ENCODE peak calls at places on chromosomes 4 and X, in ten cellular contexts. U, A, Y, K, I, R, W, O, B and Z are unnamed samples.

GRCh38 chr4:958314-958665 is 15.1 kb downstream of the DGKQ start:
- ATAC-seq in U (no peak), A (no peak), Y (no peak), K (no peak), I (no peak), R (no peak), W (no peak), O (no peak), B (no peak), Z (no peak)

GRCh38 chr4:146333187-146333894 is 119.0 kb downstream of the REELD1 start:
- ATAC-seq in U (no peak), A (no peak), Y (peak; percentile 95), K (peak; percentile 76), I (peak; percentile 61), R (no peak), W (peak; percentile 27), O (no peak), B (peak; percentile 85), Z (peak; percentile 83)

GRCh38 chrX:155071694-155072215 is 447 bp downstream of the BRCC3 start:
- ATAC-seq in U (peak; percentile 42), A (no peak), Y (no peak), K (peak; percentile 3), I (no peak), R (peak; percentile 26), W (peak; percentile 2), O (peak; percentile 1), B (no peak), Z (no peak)

GRCh38 chrX:126799059-126799458 is 20.5 kb upstream of the PRR32 start:
- ATAC-seq in U (no peak), A (no peak), Y (no peak), K (peak; percentile 93), I (no peak), R (no peak), W (no peak), O (no peak), B (no peak), Z (no peak)

GRCh38 chrX:2545144-2545543 is 44.4 kb upstream of the DHRSX start:
- ATAC-seq in U (no peak), A (no peak), Y (no peak), K (no peak), I (no peak), R (no peak), W (peak; percentile 56), O (no peak), B (no peak), Z (no peak)

GRCh38 chr4:78885598-78885997 is 53.6 kb downstream of the PAQR3 start:
- ATAC-seq in U (no peak), A (no peak), Y (no peak), K (no peak), I (no peak), R (no peak), W (no peak), O (no peak), B (no peak), Z (no peak)

GRCh38 chr4:7829687-7830580 is 109.7 kb downstream of the AFAP1 start:
- ATAC-seq in U (no peak), A (no peak), Y (no peak), K (no peak), I (no peak), R (no peak), W (no peak), O (no peak), B (no peak), Z (peak; percentile 4)

GRCh38 chr4:10151182-10151581 is 34.6 kb upstream of the WDR1 start:
- ATAC-seq in U (no peak), A (no peak), Y (no peak), K (no peak), I (peak; percentile 98), R (no peak), W (no peak), O (no peak), B (no peak), Z (no peak)

GRCh38 chr4:76383001-76383400 is 37.9 kb downstream of the CCDC158 start:
- ATAC-seq in U (no peak), A (no peak), Y (no peak), K (no peak), I (no peak), R (no peak), W (no peak), O (no peak), B (no peak), Z (no peak)

GRCh38 chr4:184844742-184845141 is 19.0 kb upstream of the ACSL1 start:
- ATAC-seq in U (no peak), A (no peak), Y (no peak), K (no peak), I (no peak), R (no peak), W (no peak), O (no peak), B (no peak), Z (no peak)

GRCh38 chr4:37725718-37726117 is 39.5 kb upstream of the RELL1 start:
- ATAC-seq in U (no peak), A (no peak), Y (no peak), K (no peak), I (no peak), R (no peak), W (no peak), O (no peak), B (peak; percentile 45), Z (no peak)

GRCh38 chrX:148501121-148502066 is 977 bp downstream of the AFF2 start:
- ATAC-seq in U (peak; percentile 60), A (no peak), Y (peak; percentile 23), K (no peak), I (peak; percentile 21), R (peak; percentile 28), W (peak; percentile 32), O (peak; percentile 16), B (peak; percentile 48), Z (peak; percentile 33)

GRCh38 chrX:72121381-72121780 is 10.3 kb downstream of the RTL5 start:
- ATAC-seq in U (no peak), A (peak; percentile 84), Y (peak; percentile 85), K (peak; percentile 75), I (peak; percentile 67), R (peak; percentile 82), W (peak; percentile 72), O (peak; percentile 80), B (peak; percentile 94), Z (peak; percentile 32)

GRCh38 chrX:22959204-22959920 is 40.4 kb upstream of the DDX53 start:
- ATAC-seq in U (no peak), A (no peak), Y (no peak), K (no peak), I (no peak), R (no peak), W (no peak), O (peak; percentile 29), B (no peak), Z (no peak)

GRCh38 chrX:40868868-40869267 is 133.5 kb upstream of the MED14 start:
- ATAC-seq in U (no peak), A (no peak), Y (no peak), K (no peak), I (no peak), R (no peak), W (no peak), O (no peak), B (no peak), Z (no peak)

GRCh38 chrX:41033299-41033698 is 51.9 kb upstream of the USP9X start:
- ATAC-seq in U (no peak), A (no peak), Y (no peak), K (no peak), I (no peak), R (no peak), W (no peak), O (no peak), B (no peak), Z (no peak)

GRCh38 chr4:119731778-119732177 is 103.2 kb upstream of the PDE5A start:
- ATAC-seq in U (no peak), A (no peak), Y (no peak), K (no peak), I (no peak), R (no peak), W (no peak), O (no peak), B (no peak), Z (no peak)

GRCh38 chr4:68948044-68948743 is 3.4 kb downstream of the UGT2A3 start:
- ATAC-seq in U (no peak), A (no peak), Y (no peak), K (no peak), I (no peak), R (no peak), W (no peak), O (no peak), B (no peak), Z (no peak)

GRCh38 chr4:182897601-182898478 is 19.3 kb downstream of the DCTD start:
- ATAC-seq in U (no peak), A (no peak), Y (no peak), K (peak; percentile 89), I (no peak), R (no peak), W (peak; percentile 71), O (no peak), B (no peak), Z (no peak)

GRCh38 chr4:40264995-40265909 is 68.4 kb downstream of the RHOH start:
- ATAC-seq in U (peak; percentile 50), A (peak; percentile 81), Y (peak; percentile 83), K (peak; percentile 41), I (peak; percentile 63), R (peak; percentile 78), W (no peak), O (peak; percentile 25), B (peak; percentile 89), Z (peak; percentile 39)

GRCh38 chr4:139861471-139861870 is 195.9 kb downstream of the MGST2 start:
- ATAC-seq in U (no peak), A (no peak), Y (no peak), K (no peak), I (no peak), R (no peak), W (peak; percentile 94), O (peak; percentile 56), B (no peak), Z (no peak)

GRCh38 chr4:11470709-11471441 is 42.2 kb upstream of the HS3ST1 start:
- ATAC-seq in U (no peak), A (peak; percentile 2), Y (no peak), K (no peak), I (no peak), R (no peak), W (no peak), O (no peak), B (no peak), Z (peak; percentile 12)

GRCh38 chrX:11629593-11630211 is 36.0 kb downstream of the ARHGAP6 start:
- ATAC-seq in U (no peak), A (no peak), Y (no peak), K (peak; percentile 79), I (no peak), R (no peak), W (no peak), O (peak; percentile 84), B (no peak), Z (no peak)

GRCh38 chrX:22134681-22135080 is 102.6 kb downstream of the PHEX start:
- ATAC-seq in U (peak; percentile 93), A (no peak), Y (no peak), K (peak; percentile 69), I (no peak), R (no peak), W (peak; percentile 52), O (no peak), B (no peak), Z (no peak)

GRCh38 chr4:55819634-55820033 is at the start of gene EXOC1L:
- ATAC-seq in U (no peak), A (no peak), Y (no peak), K (no peak), I (no peak), R (no peak), W (no peak), O (no peak), B (peak; percentile 34), Z (no peak)